ENCODE peak calls at places on chromosomes 11 and 22, in seven cellular contexts. H, B, M, J, Q, T and Y are unnamed samples.

GRCh38 chr11:69636870-69637600 is 3.9 kb upstream of the CCND1 start:
- DNase-seq in H (no peak), T (no peak), J (peak; percentile 66), Q (peak; percentile 46), B (no peak), M (no peak), Y (no peak)

GRCh38 chr22:47016636-47017035 is 254.2 kb downstream of the TBC1D22A start:
- DNase-seq in T (no peak), M (no peak), H (no peak), J (no peak), Q (no peak), B (peak; percentile 8), Y (no peak)

GRCh38 chr22:23538502-23538860 is 41.6 kb downstream of the IGLL1 start:
- DNase-seq in Q (no peak), T (no peak), B (no peak), J (peak; percentile 40), M (no peak), H (no peak), Y (no peak)

GRCh38 chr11:83191491-83191890 is 2.0 kb upstream of the ANKRD42 start:
- DNase-seq in B (no peak), Q (no peak), H (no peak), M (no peak), J (no peak), T (no peak), Y (no peak)

GRCh38 chr11:76610371-76610770 is 60.2 kb downstream of the LRRC32 start:
- DNase-seq in Q (no peak), T (no peak), J (peak; percentile 22), M (no peak), H (no peak), B (no peak), Y (no peak)

GRCh38 chr22:36544107-36544620 is 15.2 kb upstream of the EIF3D start:
- DNase-seq in J (no peak), B (no peak), T (no peak), Q (no peak), H (no peak), M (no peak), Y (no peak)

GRCh38 chr11:15816270-15816871 is 540.0 kb downstream of the SOX6 start:
- DNase-seq in B (peak; percentile 41), J (no peak), T (no peak), M (peak; percentile 42), H (no peak), Q (no peak), Y (no peak)

GRCh38 chr11:772429-773390 is 4.6 kb downstream of the GATD1 start:
- DNase-seq in B (no peak), H (no peak), Q (no peak), T (no peak), J (no peak), M (no peak), Y (no peak)

GRCh38 chr22:50562523-50563409 is at the start of gene SYCE3:
- DNase-seq in M (peak; percentile 94), B (peak; percentile 99), H (peak; percentile 89), Q (peak; percentile 98), T (peak; percentile 98), J (peak; percentile 99), Y (peak; percentile 50)

GRCh38 chr22:29635734-29636357 is 32.4 kb downstream of the NF2 start:
- DNase-seq in M (peak; percentile 21), T (peak; percentile 19), Q (peak; percentile 81), J (no peak), B (no peak), H (peak; percentile 34), Y (no peak)

GRCh38 chr22:19957445-19957844 is 15.8 kb upstream of the TXNRD2 start:
- DNase-seq in Q (no peak), J (peak; percentile 66), B (no peak), M (no peak), T (no peak), H (no peak), Y (no peak)

GRCh38 chr11:117946842-117947526 is 17.8 kb upstream of the TMPRSS13 start:
- DNase-seq in J (peak; percentile 95), M (peak; percentile 73), H (peak; percentile 85), T (peak; percentile 79), Q (peak; percentile 91), B (peak; percentile 90), Y (peak; percentile 57)

GRCh38 chr11:6616596-6617250 is 2.5 kb downstream of the TPP1 start:
- DNase-seq in J (peak; percentile 75), Q (no peak), T (no peak), H (no peak), M (no peak), B (no peak), Y (no peak)

GRCh38 chr11:80146231-80146630 is 705.4 kb upstream of the TENM4 start:
- DNase-seq in Q (no peak), T (no peak), J (no peak), B (no peak), M (no peak), H (no peak), Y (no peak)

GRCh38 chr11:123209591-123209990 is 14.5 kb upstream of the CLMP start:
- DNase-seq in Q (no peak), T (no peak), B (no peak), J (no peak), H (no peak), M (no peak), Y (no peak)

GRCh38 chr22:29623553-29624169 is 20.2 kb downstream of the NF2 start:
- DNase-seq in M (no peak), Q (no peak), T (no peak), J (no peak), B (no peak), H (no peak), Y (no peak)

GRCh38 chr11:111413849-111414248 is 34.8 kb upstream of the POU2AF1 start:
- DNase-seq in M (no peak), J (no peak), H (no peak), T (no peak), Q (no peak), B (no peak), Y (no peak)

GRCh38 chr11:61472868-61473267 is 35.7 kb upstream of the LRRC10B start:
- DNase-seq in M (no peak), J (no peak), B (peak; percentile 37), H (no peak), Q (no peak), T (peak; percentile 30), Y (no peak)

GRCh38 chr11:20991471-20991870 is 322.1 kb downstream of the NELL1 start:
- DNase-seq in Q (no peak), B (no peak), H (no peak), T (no peak), J (no peak), M (no peak), Y (no peak)

GRCh38 chr22:38347181-38347943 is 30.1 kb upstream of the CSNK1E start:
- DNase-seq in Q (no peak), J (peak; percentile 58), H (no peak), T (no peak), B (no peak), M (no peak), Y (no peak)

GRCh38 chr11:69635210-69635609 is 5.7 kb upstream of the CCND1 start:
- DNase-seq in J (no peak), T (no peak), B (no peak), M (no peak), Q (no peak), H (no peak), Y (no peak)

GRCh38 chr22:31838917-31839316 is 85.1 kb downstream of the DEPDC5 start:
- DNase-seq in B (no peak), H (no peak), Q (no peak), M (no peak), J (no peak), T (no peak), Y (no peak)

GRCh38 chr11:66227700-66228099 is 40.7 kb upstream of the RAB1B start:
- DNase-seq in Q (no peak), H (no peak), J (no peak), B (no peak), T (no peak), M (no peak), Y (no peak)

GRCh38 chr11:66222358-66223149 is 45.9 kb upstream of the RAB1B start:
- DNase-seq in H (peak; percentile 88), M (peak; percentile 83), J (peak; percentile 97), T (peak; percentile 93), B (peak; percentile 97), Q (peak; percentile 99), Y (peak; percentile 73)

GRCh38 chr11:66226111-66226510 is 42.3 kb upstream of the RAB1B start:
- DNase-seq in M (no peak), T (no peak), B (no peak), H (no peak), Q (no peak), J (peak; percentile 6), Y (no peak)

GRCh38 chr11:66224226-66224850 is 44.1 kb upstream of the RAB1B start:
- DNase-seq in H (no peak), M (no peak), B (no peak), Q (no peak), T (no peak), J (no peak), Y (no peak)

GRCh38 chr11:66225054-66225453 is 43.4 kb upstream of the RAB1B start:
- DNase-seq in M (no peak), Q (no peak), B (no peak), T (no peak), H (no peak), J (peak; percentile 25), Y (no peak)
- TF ChIP-seq POLR2AphosphoS5 in M (no peak), Q (no peak), B (no peak), T (no peak), H (no peak), J (no peak), Y (no peak)

GRCh38 chr11:119501777-119502405 is 78.9 kb upstream of the THY1 start:
- DNase-seq in H (no peak), J (no peak), B (no peak), M (no peak), T (no peak), Q (peak; percentile 43), Y (no peak)
- H3K27ac ChIP-seq in H (no peak overlapping the region), J (no peak overlapping the region), B (no peak overlapping the region), M (no peak overlapping the region), T (no peak overlapping the region), Q (no peak overlapping the region), Y (no peak overlapping the region)

GRCh38 chr11:130023204-130023603 is 20.6 kb upstream of the PRDM10 start:
- DNase-seq in B (no peak), M (no peak), H (peak; percentile 29), J (no peak), Q (no peak), T (no peak), Y (no peak)
- TF ChIP-seq POLR2AphosphoS5 in B (no peak), M (no peak), H (no peak), J (no peak), Q (no peak), T (no peak), Y (no peak)

GRCh38 chr11:72730243-72730642 is 22.0 kb downstream of the ARAP1 start:
- DNase-seq in H (no peak), B (no peak), T (no peak), M (no peak), Q (peak; percentile 78), J (no peak), Y (no peak)
- H3K27ac ChIP-seq in H (no peak overlapping the region), B (no peak overlapping the region), T (no peak overlapping the region), M (no peak overlapping the region), Q (peak overlapping the region; percentile 33), J (no peak overlapping the region), Y (no peak overlapping the region)